ENCODE peak calls at places on chromosome 4, in ten cellular contexts. L, G, K, Q, Z, H, S, J, P and D are unnamed samples.

GRCh38 chr4:27720010-27720766 is 859.5 kb downstream of the STIM2 start:
- DNase-seq in L (no peak), G (no peak), K (no peak), Q (no peak), Z (no peak), H (no peak), S (no peak), J (no peak), P (no peak), D (no peak)

GRCh38 chr4:106541253-106541652 is 172.7 kb upstream of the GIMD1 start:
- DNase-seq in L (peak), G (peak), K (no peak), Q (no peak), Z (peak), H (no peak), S (no peak), J (no peak), P (no peak), D (no peak)

GRCh38 chr4:54493862-54494261 is 163.9 kb upstream of the KIT start:
- DNase-seq in L (no peak), G (no peak), K (no peak), Q (no peak), Z (no peak), H (no peak), S (no peak), J (no peak), P (no peak), D (no peak)

GRCh38 chr4:174764105-174764729 is 64.8 kb downstream of the GLRA3 start:
- DNase-seq in L (peak), G (peak), K (no peak), Q (no peak), Z (peak), H (no peak), S (no peak), J (peak), P (peak), D (no peak)

GRCh38 chr4:54703182-54703581 is 45.4 kb downstream of the KIT start:
- DNase-seq in L (no peak), G (no peak), K (no peak), Q (no peak), Z (no peak), H (no peak), S (no peak), J (no peak), P (no peak), D (no peak)

GRCh38 chr4:41281038-41281634 is 24.4 kb downstream of the UCHL1 start:
- DNase-seq in L (peak), G (peak), K (peak), Q (no peak), Z (peak), H (no peak), S (no peak), J (no peak), P (peak), D (no peak)

GRCh38 chr4:26362745-26363439 is 42.1 kb downstream of the RBPJ start:
- DNase-seq in L (peak), G (peak), K (no peak), Q (no peak), Z (no peak), H (no peak), S (no peak), J (no peak), P (no peak), D (no peak)

GRCh38 chr4:142307857-142308256 is 538.2 kb downstream of the INPP4B start:
- DNase-seq in L (no peak), G (peak), K (no peak), Q (no peak), Z (no peak), H (no peak), S (no peak), J (no peak), P (no peak), D (no peak)

GRCh38 chr4:70761276-70761816 is 39.6 kb downstream of the RUFY3 start:
- DNase-seq in L (no peak), G (no peak), K (no peak), Q (no peak), Z (no peak), H (no peak), S (no peak), J (no peak), P (no peak), D (no peak)

GRCh38 chr4:56757821-56758400 is 63.6 kb downstream of the SPINK2 start:
- DNase-seq in L (peak), G (peak), K (peak), Q (peak), Z (peak), H (peak), S (no peak), J (peak), P (peak), D (peak)

DNA sequence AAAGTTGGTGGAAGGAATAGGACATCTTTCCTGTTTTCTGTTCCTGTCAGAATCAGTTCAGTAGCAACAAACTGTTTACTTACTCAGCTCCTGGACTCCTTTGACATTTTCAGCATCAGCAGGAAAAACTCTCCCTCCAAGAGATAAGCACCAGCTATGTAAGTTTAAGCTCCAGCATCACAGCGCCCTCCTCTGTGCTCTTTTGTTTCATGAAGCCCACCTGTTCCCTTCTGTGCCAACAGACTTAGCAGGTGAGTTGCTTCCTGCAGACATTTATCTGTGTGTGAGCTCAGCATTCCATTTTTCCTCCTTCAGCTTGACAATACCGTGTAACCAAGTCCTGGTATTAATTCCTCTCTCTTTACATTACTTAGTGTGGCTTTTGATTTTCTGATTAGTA is 644.1 kb upstream of the AGA start:
- DNase-seq in L (no peak), G (no peak), K (no peak), Q (no peak), Z (no peak), H (no peak), S (no peak), J (no peak), P (no peak), D (no peak)
- TF ChIP-seq CTCF in L (no peak), G (peak), K (no peak), Q (no peak), Z (no peak), H (no peak), S (no peak), J (no peak), P (no peak), D (no peak)

GRCh38 chr4:31788676-31789075 is 1068.5 kb downstream of the PCDH7 start:
- DNase-seq in L (no peak), G (peak), K (no peak), Q (no peak), Z (no peak), H (no peak), S (no peak), J (no peak), P (no peak), D (no peak)

GRCh38 chr4:31791666-31792065 is 1071.5 kb downstream of the PCDH7 start:
- DNase-seq in L (no peak), G (no peak), K (no peak), Q (no peak), Z (no peak), H (no peak), S (no peak), J (no peak), P (no peak), D (no peak)

DNA sequence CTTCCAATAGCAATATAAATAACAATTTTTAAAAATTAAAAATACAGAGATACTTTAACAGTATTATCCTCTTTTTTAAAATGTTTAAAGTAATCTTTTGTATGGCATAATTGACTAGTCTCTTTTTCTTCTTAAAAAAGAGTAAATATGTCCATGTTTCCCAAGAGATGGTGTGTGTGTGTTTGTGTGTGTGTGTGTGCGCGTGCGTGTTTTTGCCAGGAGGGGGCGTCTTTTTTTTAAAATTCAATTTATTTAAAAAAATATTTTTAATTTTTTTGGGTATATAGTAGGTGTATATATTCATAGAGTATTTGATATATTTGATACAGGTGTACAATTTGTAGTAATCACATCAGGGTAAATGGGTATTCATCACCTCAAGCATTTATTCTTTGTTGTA is 1073.7 kb downstream of the PCDH7 start:
- DNase-seq in L (no peak), G (no peak), K (no peak), Q (no peak), Z (no peak), H (no peak), S (no peak), J (no peak), P (no peak), D (no peak)
- TF ChIP-seq CTCF in L (no peak), G (peak), K (peak), Q (no peak), Z (no peak), H (no peak), S (no peak), J (peak), P (no peak), D (no peak)

GRCh38 chr4:183504064-183504929 is 561 bp upstream of the ING2 start:
- DNase-seq in L (peak), G (peak), K (peak), Q (peak), Z (peak), H (peak), S (peak), J (peak), P (peak), D (peak)
- TF ChIP-seq CTCF in L (peak), G (peak), K (no peak), Q (peak), Z (peak), H (no peak), S (peak), J (peak), P (no peak), D (peak)

GRCh38 chr4:130747842-130748241 is 1651.9 kb downstream of the C4orf33 start:
- DNase-seq in L (no peak), G (peak), K (no peak), Q (no peak), Z (peak), H (no peak), S (no peak), J (no peak), P (no peak), D (no peak)
- TF ChIP-seq CTCF in L (no peak), G (no peak), K (peak), Q (no peak), Z (peak), H (no peak), S (no peak), J (no peak), P (no peak), D (no peak)

GRCh38 chr4:152380919-152381318 is 155.0 kb downstream of the FBXW7 start:
- DNase-seq in L (no peak), G (no peak), K (no peak), Q (no peak), Z (no peak), H (no peak), S (no peak), J (no peak), P (no peak), D (no peak)

GRCh38 chr4:152390216-152390615 is 145.7 kb downstream of the FBXW7 start:
- DNase-seq in L (no peak), G (peak), K (no peak), Q (no peak), Z (no peak), H (no peak), S (no peak), J (no peak), P (no peak), D (no peak)

GRCh38 chr4:152389359-152389758 is 146.5 kb downstream of the FBXW7 start:
- DNase-seq in L (no peak), G (no peak), K (no peak), Q (no peak), Z (no peak), H (no peak), S (no peak), J (no peak), P (no peak), D (no peak)

GRCh38 chr4:152382057-152382785 is 153.7 kb downstream of the FBXW7 start:
- DNase-seq in L (peak), G (no peak), K (no peak), Q (no peak), Z (no peak), H (no peak), S (no peak), J (peak), P (no peak), D (no peak)

DNA sequence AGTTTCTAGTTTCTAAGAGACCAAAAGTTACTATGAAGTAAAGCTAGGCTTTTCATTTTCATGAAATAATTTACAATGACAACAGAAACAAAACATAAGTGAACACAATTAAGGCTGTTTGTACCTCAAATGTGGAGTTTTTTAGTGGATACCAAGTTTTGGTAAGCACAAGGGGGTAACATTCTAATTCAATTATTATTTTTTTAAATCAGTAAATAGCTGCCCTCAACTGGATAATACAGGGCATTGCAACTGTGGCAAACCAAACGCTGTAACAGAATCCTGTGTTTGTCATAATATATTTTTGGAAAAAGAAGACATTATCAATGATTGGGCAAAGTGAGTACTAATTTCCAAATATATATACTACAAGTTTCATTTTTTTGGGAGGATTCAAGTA is 150.3 kb downstream of the FBXW7 start:
- DNase-seq in L (no peak), G (peak), K (no peak), Q (no peak), Z (peak), H (no peak), S (no peak), J (no peak), P (no peak), D (no peak)
- TF ChIP-seq CTCF in L (peak), G (peak), K (peak), Q (peak), Z (peak), H (peak), S (peak), J (peak), P (peak), D (peak)

GRCh38 chr4:33649015-33649414 is 2595.3 kb downstream of the ARAP2 start:
- DNase-seq in L (peak), G (peak), K (no peak), Q (no peak), Z (no peak), H (no peak), S (no peak), J (no peak), P (no peak), D (no peak)
- TF ChIP-seq CTCF in L (peak), G (peak), K (peak), Q (no peak), Z (peak), H (no peak), S (peak), J (peak), P (no peak), D (no peak)

DNA sequence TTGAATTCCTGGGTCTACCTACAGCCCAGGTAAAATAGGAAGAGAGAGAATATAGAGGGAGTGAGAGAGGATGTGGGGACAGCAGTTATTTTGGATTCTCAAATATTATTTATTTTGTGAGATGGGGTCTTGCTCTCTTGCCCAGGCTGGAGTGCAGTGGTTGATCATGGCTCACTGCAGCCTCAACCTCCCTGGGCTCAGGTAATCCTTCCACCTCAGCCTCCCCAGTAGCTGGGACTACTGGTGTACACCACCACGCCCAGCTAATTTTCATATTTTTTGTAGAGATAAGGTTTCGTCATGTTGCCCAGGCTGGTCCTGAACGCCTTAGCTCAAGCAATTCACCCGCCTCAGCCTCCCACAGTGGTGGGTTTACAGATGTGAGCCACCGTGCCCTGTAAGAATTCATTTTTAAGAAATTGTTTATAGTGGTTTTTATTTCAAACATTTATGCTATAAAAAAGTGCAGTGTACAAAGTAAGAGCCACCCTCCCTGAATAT is 61.2 kb downstream of the FHDC1 start:
- DNase-seq in L (no peak), G (no peak), K (no peak), Q (no peak), Z (no peak), H (no peak), S (no peak), J (no peak), P (no peak), D (no peak)
- TF ChIP-seq CTCF in L (no peak), G (no peak), K (no peak), Q (no peak), Z (no peak), H (no peak), S (no peak), J (no peak), P (no peak), D (no peak)

DNA sequence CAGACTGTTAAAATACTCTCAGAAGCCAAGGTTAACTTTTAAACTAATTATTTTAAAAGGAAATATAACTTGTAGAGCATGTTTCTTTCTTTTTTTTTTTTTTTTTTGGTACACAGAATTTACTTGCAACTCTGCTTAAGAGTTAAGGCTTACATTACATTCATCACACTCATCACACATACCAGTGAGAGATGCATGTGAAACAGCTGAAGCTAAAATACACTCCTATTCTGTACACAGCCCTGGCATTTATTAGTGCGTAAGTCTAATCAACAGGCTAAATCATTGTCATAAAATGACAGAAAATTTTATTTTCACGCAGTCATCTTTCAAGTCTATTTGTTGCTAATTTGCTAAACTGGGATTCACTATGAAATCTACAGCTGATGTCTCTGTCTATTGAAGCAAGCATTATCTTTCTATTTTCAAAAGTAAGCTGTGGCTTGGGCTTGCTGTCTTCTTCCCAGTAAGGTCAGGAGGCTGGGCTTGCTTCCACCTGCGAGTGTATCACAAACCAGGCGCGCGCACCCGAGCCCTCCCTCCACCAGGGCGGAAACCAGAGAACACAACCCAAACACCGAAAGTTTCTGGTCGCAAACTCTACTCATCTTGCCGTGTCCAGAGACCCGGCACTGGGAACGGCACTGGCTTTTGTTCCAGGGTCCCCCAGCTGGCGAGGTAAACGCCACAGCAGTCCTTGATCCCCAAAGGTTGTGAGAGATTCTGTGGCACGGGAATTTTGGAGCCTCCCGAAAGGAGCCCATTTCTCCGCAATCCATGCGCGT is 3.9 kb downstream of the MAML3 start:
- DNase-seq in L (peak), G (peak), K (peak), Q (peak), Z (peak), H (peak), S (peak), J (no peak), P (peak), D (peak)
- TF ChIP-seq CTCF in L (no peak), G (no peak), K (no peak), Q (no peak), Z (no peak), H (no peak), S (no peak), J (peak), P (no peak), D (no peak)